ENCODE peak calls at places on chromosomes 12 and 14, in eight cellular contexts. H, D, L, C, J, K, Y and I are unnamed samples.

GRCh38 chr12:47989023-47989417 is 15.3 kb downstream of the COL2A1 start:
- DNase-seq in H (no peak), D (no peak), L (no peak), C (no peak), J (no peak), K (no peak), Y (no peak), I (no peak)

GRCh38 chr14:75689012-75689411 is 28.0 kb downstream of the TTLL5 start:
- DNase-seq in H (no peak), D (no peak), L (no peak), C (no peak), J (no peak), K (no peak), Y (no peak), I (no peak)

GRCh38 chr12:29374012-29374411 is 7.0 kb downstream of the ERGIC2 start:
- DNase-seq in H (no peak), D (no peak), L (no peak), C (no peak), J (no peak), K (no peak), Y (no peak), I (no peak)

GRCh38 chr12:57852195-57852594 is 5.7 kb upstream of the CTDSP2 start:
- DNase-seq in H (no peak), D (no peak), L (no peak), C (no peak), J (no peak), K (no peak), Y (no peak), I (peak; percentile 44)

GRCh38 chr12:6193853-6194815 is 6.1 kb upstream of the CD9 start:
- DNase-seq in H (peak; percentile 53), D (peak; percentile 96), L (peak; percentile 61), C (no peak), J (no peak), K (peak; percentile 88), Y (peak; percentile 94), I (peak; percentile 72)

GRCh38 chr14:71143391-71144290 is 236.4 kb downstream of the PCNX1 start:
- DNase-seq in H (no peak), D (no peak), L (peak; percentile 90), C (no peak), J (no peak), K (peak; percentile 74), Y (peak; percentile 28), I (peak; percentile 47)

GRCh38 chr12:5505751-5506150 is 73.8 kb downstream of the NTF3 start:
- DNase-seq in H (no peak), D (peak; percentile 51), L (no peak), C (peak; percentile 25), J (no peak), K (no peak), Y (no peak), I (no peak)

GRCh38 chr14:105187116-105187515 is 6.0 kb upstream of the NUDT14 start:
- DNase-seq in H (no peak), D (no peak), L (no peak), C (no peak), J (no peak), K (no peak), Y (no peak), I (peak; percentile 90)

GRCh38 chr12:11085419-11085818 is 6.7 kb downstream of the TAS2R43 start:
- DNase-seq in H (no peak), D (no peak), L (no peak), C (no peak), J (no peak), K (no peak), Y (no peak), I (no peak)

GRCh38 chr12:30631710-30632109 is 64.0 kb downstream of the IPO8 start:
- DNase-seq in H (no peak), D (no peak), L (no peak), C (no peak), J (no peak), K (no peak), Y (no peak), I (peak; percentile 33)

GRCh38 chr12:132309162-132310086 is 20.0 kb downstream of the GALNT9 start:
- DNase-seq in H (no peak), D (no peak), L (no peak), C (no peak), J (no peak), K (no peak), Y (no peak), I (no peak)

GRCh38 chr12:14710632-14711324 is 14.4 kb upstream of the GUCY2C start:
- DNase-seq in H (no peak), D (no peak), L (no peak), C (no peak), J (no peak), K (no peak), Y (peak; percentile 76), I (peak; percentile 75)

GRCh38 chr12:31119531-31120211 is 46.0 kb downstream of the DDX11 start:
- DNase-seq in H (peak; percentile 18), D (no peak), L (no peak), C (no peak), J (no peak), K (no peak), Y (no peak), I (no peak)

GRCh38 chr12:56839489-56840442 is 76.6 kb downstream of the HSD17B6 start:
- DNase-seq in H (peak; percentile 8), D (peak; percentile 86), L (peak; percentile 71), C (peak; percentile 56), J (peak; percentile 48), K (peak; percentile 58), Y (peak; percentile 68), I (peak; percentile 66)

GRCh38 chr14:100304825-100305445 is 1.3 kb downstream of the SLC25A29 start:
- DNase-seq in H (no peak), D (peak; percentile 74), L (peak; percentile 46), C (peak; percentile 70), J (no peak), K (peak; percentile 64), Y (peak; percentile 84), I (peak; percentile 67)

GRCh38 chr12:57237653-57237951 is 8.1 kb downstream of the SHMT2 start:
- DNase-seq in H (no peak), D (no peak), L (no peak), C (no peak), J (no peak), K (no peak), Y (no peak), I (peak; percentile 83)

GRCh38 chr12:107655281-107656065 is 30.1 kb upstream of the PWP1 start:
- DNase-seq in H (no peak), D (no peak), L (no peak), C (no peak), J (no peak), K (no peak), Y (no peak), I (no peak)

GRCh38 chr14:99459491-99460100 is 21.1 kb downstream of the SETD3 start:
- DNase-seq in H (no peak), D (peak; percentile 29), L (no peak), C (no peak), J (no peak), K (no peak), Y (no peak), I (no peak)

GRCh38 chr12:93167841-93168492 is 209.8 kb upstream of the NUDT4 start:
- DNase-seq in H (peak; percentile 51), D (peak; percentile 80), L (no peak), C (no peak), J (no peak), K (peak; percentile 70), Y (peak; percentile 65), I (peak; percentile 74)

GRCh38 chr12:31006416-31007152 is 67.1 kb upstream of the DDX11 start:
- DNase-seq in H (no peak), D (peak; percentile 11), L (no peak), C (no peak), J (no peak), K (no peak), Y (no peak), I (no peak)

GRCh38 chr12:19298837-19299605 is 140.3 kb upstream of the AEBP2 start:
- DNase-seq in H (no peak), D (no peak), L (peak; percentile 76), C (no peak), J (no peak), K (no peak), Y (no peak), I (no peak)

GRCh38 chr12:117394491-117394890 is 33.1 kb upstream of the NOS1 start:
- DNase-seq in H (no peak), D (no peak), L (no peak), C (no peak), J (no peak), K (no peak), Y (no peak), I (no peak)

GRCh38 chr14:100138082-100138787 is 21.2 kb downstream of the DEGS2 start:
- DNase-seq in H (no peak), D (no peak), L (no peak), C (no peak), J (no peak), K (no peak), Y (no peak), I (no peak)

GRCh38 chr12:5267603-5268423 is 164.1 kb upstream of the NTF3 start:
- DNase-seq in H (no peak), D (peak; percentile 53), L (no peak), C (no peak), J (no peak), K (no peak), Y (peak; percentile 37), I (no peak)

GRCh38 chr12:21849878-21850277 is 75.4 kb upstream of the KCNJ8 start:
- DNase-seq in H (no peak), D (no peak), L (peak; percentile 14), C (no peak), J (no peak), K (no peak), Y (no peak), I (peak; percentile 17)

GRCh38 chr12:62192486-62193250 is 67.5 kb upstream of the USP15 start:
- DNase-seq in H (peak; percentile 65), D (peak; percentile 91), L (peak; percentile 86), C (peak; percentile 64), J (peak; percentile 48), K (peak; percentile 86), Y (peak; percentile 83), I (peak; percentile 96)